ENCODE peak calls at places on chromosomes 5 and 9, in five cellular contexts. O is GM18507; R is ecto neural progenitor cell; Y is activated naive CD4-positive, alpha-beta T cell treated with anti-CD3 and anti-CD28 coated beads, Interleukin-2, amount 50 U/mL, for 72 hours; X is T-helper 1 cell. G is an unnamed sample.

GRCh38 chr5:17012289-17012688 is 76.2 kb upstream of the MYO10 start:
- DNase-seq in X (no peak), Y (no peak), O (no peak), R (no peak), G (no peak)

GRCh38 chr5:136022965-136023364 is 5.8 kb upstream of the TGFBI start:
- DNase-seq in X (no peak), R (no peak), Y (no peak), O (no peak), G (no peak)

GRCh38 chr5:176737001-176737745 is 73.2 kb upstream of the UNC5A start:
- DNase-seq in R (peak; percentile 45), X (no peak), Y (no peak), O (no peak), G (no peak)

GRCh38 chr9:134181648-134182034 is 17.3 kb upstream of the RNU6ATAC start:
- DNase-seq in X (no peak), O (no peak), Y (no peak), R (no peak), G (no peak)

GRCh38 chr9:33263131-33263935 is 1.2 kb downstream of the BAG1 start:
- DNase-seq in Y (peak; percentile 15), O (no peak), X (no peak), R (no peak), G (no peak)

GRCh38 chr5:148104226-148104625 is 40.4 kb downstream of the SPINK5 start:
- DNase-seq in R (no peak), Y (no peak), X (no peak), O (no peak), G (no peak)

GRCh38 chr5:40904205-40904993 is 4.9 kb upstream of the C7 start:
- DNase-seq in R (peak; percentile 75), X (no peak), O (peak; percentile 15), Y (peak; percentile 41), G (no peak)

GRCh38 chr5:69211200-69211599 is 21.8 kb downstream of the CENPH start:
- DNase-seq in O (no peak), Y (no peak), X (no peak), R (no peak), G (no peak)

GRCh38 chr5:179251276-179251969 is 93.8 kb downstream of the ADAMTS2 start:
- DNase-seq in O (no peak), R (no peak), X (no peak), Y (no peak), G (no peak)

GRCh38 chr9:33794560-33794959 is 801 bp upstream of the PRSS3 start:
- DNase-seq in X (no peak), O (no peak), Y (no peak), R (no peak), G (no peak)